ENCODE peak calls at places on chromosomes 16 and 17, in six cellular contexts. One of them, this sample, is unnamed. For H3K27me3, the result is how much of the 10 kb centered on the place peaks cover.

GRCh38 chr17:77349976-77350830 is 209.4 kb downstream of the SEC14L1 start:
- DNase-seq in HepG2: no peak
- DNase-seq in K562: no peak
- DNase-seq in GM12878: no peak
- DNase-seq in H1: no peak
- DNase-seq in SK-N-SH: no peak
- DNase-seq in this sample: no peak

GRCh38 chr17:66348605-66349165 is 46.3 kb downstream of the PRKCA start:
- DNase-seq in K562: peak
- DNase-seq in SK-N-SH: peak
- DNase-seq in GM12878: no peak
- DNase-seq in H1: no peak
- DNase-seq in HepG2: peak
- DNase-seq in this sample: peak

GRCh38 chr16:81590714-81591537 is 146.3 kb downstream of the CMIP start:
- DNase-seq in SK-N-SH: no peak
- DNase-seq in H1: no peak
- DNase-seq in K562: no peak
- DNase-seq in HepG2: no peak
- DNase-seq in GM12878: no peak
- DNase-seq in this sample: no peak

GRCh38 chr16:57815987-57816745 is 13.9 kb upstream of the KIFC3 start:
- DNase-seq in H1: no peak
- DNase-seq in K562: peak
- DNase-seq in SK-N-SH: peak
- DNase-seq in GM12878: no peak
- DNase-seq in HepG2: no peak
- DNase-seq in this sample: peak

GRCh38 chr17:45018514-45019176 is 32.8 kb downstream of the DCAKD start:
- DNase-seq in H1: no peak
- DNase-seq in K562: peak
- DNase-seq in HepG2: no peak
- DNase-seq in GM12878: no peak
- DNase-seq in SK-N-SH: peak
- DNase-seq in this sample: no peak

GRCh38 chr17:74759243-74759801 is 10.9 kb downstream of the NHERF1 start:
- DNase-seq in GM12878: no peak
- DNase-seq in K562: no peak
- DNase-seq in HepG2: no peak
- DNase-seq in SK-N-SH: peak
- DNase-seq in H1: no peak
- DNase-seq in this sample: peak

GRCh38 chr16:89257757-89258465 is 40.4 kb downstream of the ZNF778 start:
- DNase-seq in H1: no peak
- DNase-seq in K562: no peak
- DNase-seq in SK-N-SH: peak
- DNase-seq in HepG2: no peak
- DNase-seq in GM12878: no peak
- DNase-seq in this sample: no peak

GRCh38 chr16:80526418-80527061 is 14.3 kb upstream of the DYNLRB2 start:
- DNase-seq in HepG2: peak
- DNase-seq in K562: peak
- DNase-seq in SK-N-SH: peak
- DNase-seq in GM12878: no peak
- DNase-seq in H1: no peak
- DNase-seq in this sample: peak

GRCh38 chr17:2239882-2240430 is 63.6 kb downstream of the SMG6 start:
- DNase-seq in HepG2: no peak
- DNase-seq in H1: no peak
- DNase-seq in SK-N-SH: no peak
- DNase-seq in K562: no peak
- DNase-seq in GM12878: peak
- DNase-seq in this sample: no peak

GRCh38 chr17:58527949-58528348 is 13.5 kb upstream of the MTMR4 start:
- DNase-seq in SK-N-SH: no peak
- DNase-seq in HepG2: no peak
- DNase-seq in GM12878: no peak
- DNase-seq in K562: no peak
- DNase-seq in H1: no peak
- DNase-seq in this sample: no peak

GRCh38 chr16:75234856-75235696 is 16.3 kb downstream of the CTRB1 start:
- DNase-seq in GM12878: no peak
- DNase-seq in SK-N-SH: no peak
- DNase-seq in K562: no peak
- DNase-seq in HepG2: no peak
- DNase-seq in H1: no peak
- DNase-seq in this sample: no peak

GRCh38 chr17:10192963-10193362 is 5.4 kb downstream of the GAS7 start:
- DNase-seq in K562: no peak
- DNase-seq in GM12878: no peak
- DNase-seq in SK-N-SH: no peak
- DNase-seq in H1: no peak
- DNase-seq in HepG2: no peak
- DNase-seq in this sample: no peak

GRCh38 chr17:65530985-65531507 is 30.4 kb downstream of the AXIN2 start:
- DNase-seq in GM12878: no peak
- DNase-seq in SK-N-SH: peak
- DNase-seq in K562: no peak
- DNase-seq in HepG2: no peak
- DNase-seq in H1: no peak
- DNase-seq in this sample: no peak

GRCh38 chr17:81295678-81296381 is 723 bp upstream of the SLC38A10 start:
- DNase-seq in H1: peak
- DNase-seq in HepG2: peak
- DNase-seq in GM12878: no peak
- DNase-seq in K562: no peak
- DNase-seq in SK-N-SH: peak
- DNase-seq in this sample: peak

GRCh38 chr16:81003610-81004460 is 2.9 kb downstream of the CMC2 start:
- DNase-seq in H1: no peak
- DNase-seq in HepG2: no peak
- DNase-seq in SK-N-SH: no peak
- DNase-seq in GM12878: no peak
- DNase-seq in K562: no peak
- DNase-seq in this sample: no peak

GRCh38 chr16:11722468-11722808 is 20.2 kb downstream of the TXNDC11 start:
- DNase-seq in SK-N-SH: no peak
- DNase-seq in GM12878: no peak
- DNase-seq in K562: no peak
- DNase-seq in HepG2: no peak
- DNase-seq in H1: no peak
- DNase-seq in this sample: no peak

GRCh38 chr16:66880288-66881013 is at the start of gene PDP2:
- DNase-seq in GM12878: peak
- DNase-seq in K562: peak
- DNase-seq in HepG2: peak
- DNase-seq in SK-N-SH: peak
- DNase-seq in H1: peak
- DNase-seq in this sample: peak
- TF ChIP-seq GABPA in GM12878: no peak
- TF ChIP-seq GABPA in K562: peak
- TF ChIP-seq GABPA in HepG2: peak
- TF ChIP-seq GABPA in SK-N-SH: no peak
- TF ChIP-seq GABPA in H1: no peak
- TF ChIP-seq GABPA in this sample: no peak

GRCh38 chr16:86556576-86556975 is 1.5 kb upstream of the MTHFSD start:
- DNase-seq in K562: no peak
- DNase-seq in SK-N-SH: no peak
- DNase-seq in H1: no peak
- DNase-seq in GM12878: no peak
- DNase-seq in HepG2: no peak
- DNase-seq in this sample: no peak

GRCh38 chr16:86555763-86556130 is 712 bp upstream of the MTHFSD start:
- DNase-seq in HepG2: no peak
- DNase-seq in H1: no peak
- DNase-seq in SK-N-SH: no peak
- DNase-seq in K562: no peak
- DNase-seq in GM12878: no peak
- DNase-seq in this sample: no peak

GRCh38 chr16:86559802-86560305 is 4.8 kb upstream of the MTHFSD start:
- DNase-seq in SK-N-SH: no peak
- DNase-seq in HepG2: no peak
- DNase-seq in GM12878: no peak
- DNase-seq in H1: no peak
- DNase-seq in K562: no peak
- DNase-seq in this sample: no peak

GRCh38 chr16:86558355-86559193 is 3.5 kb upstream of the MTHFSD start:
- DNase-seq in GM12878: no peak
- DNase-seq in H1: no peak
- DNase-seq in K562: no peak
- DNase-seq in SK-N-SH: no peak
- DNase-seq in HepG2: no peak
- DNase-seq in this sample: no peak

DNA sequence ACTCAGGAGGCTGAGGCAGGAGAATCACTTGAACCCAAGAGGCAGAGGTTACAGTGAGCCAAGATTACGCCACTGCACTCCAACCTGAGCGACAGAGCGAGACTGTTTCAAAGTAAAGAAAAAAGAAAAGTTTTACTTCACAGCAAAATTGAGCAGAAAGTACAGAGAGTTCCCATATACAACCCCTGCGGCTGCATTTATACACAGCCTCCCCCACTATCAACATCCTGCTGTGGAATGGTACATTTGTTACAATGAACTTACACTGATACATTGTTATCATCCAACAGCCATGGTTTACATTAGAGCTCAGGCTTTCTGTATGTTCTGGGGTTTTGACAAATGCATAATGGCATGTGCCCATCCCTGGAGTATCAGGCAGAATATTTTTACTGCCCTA is 2.6 kb upstream of the MTHFSD start:
- DNase-seq in SK-N-SH: no peak
- DNase-seq in K562: no peak
- DNase-seq in GM12878: no peak
- DNase-seq in HepG2: no peak
- DNase-seq in H1: no peak
- DNase-seq in this sample: no peak
- H3K27me3 ChIP-seq in SK-N-SH: under half
- H3K27me3 ChIP-seq in K562: under half
- H3K27me3 ChIP-seq in GM12878: under half
- H3K27me3 ChIP-seq in HepG2: under half
- H3K27me3 ChIP-seq in H1: under half
- H3K27me3 ChIP-seq in this sample: under half

GRCh38 chr16:23682181-23682580 is 3.5 kb downstream of the PLK1 start:
- DNase-seq in K562: no peak
- DNase-seq in HepG2: no peak
- DNase-seq in SK-N-SH: no peak
- DNase-seq in GM12878: no peak
- DNase-seq in H1: no peak
- DNase-seq in this sample: peak

GRCh38 chr16:23676924-23677480 is 1.7 kb upstream of the PLK1 start:
- DNase-seq in HepG2: no peak
- DNase-seq in SK-N-SH: no peak
- DNase-seq in GM12878: no peak
- DNase-seq in H1: no peak
- DNase-seq in K562: no peak
- DNase-seq in this sample: no peak

GRCh38 chr16:23678430-23679273 is at the start of gene PLK1:
- DNase-seq in SK-N-SH: peak
- DNase-seq in HepG2: peak
- DNase-seq in H1: peak
- DNase-seq in GM12878: peak
- DNase-seq in K562: peak
- DNase-seq in this sample: peak

GRCh38 chr16:23679986-23680336 is 1.3 kb downstream of the PLK1 start:
- DNase-seq in GM12878: no peak
- DNase-seq in SK-N-SH: no peak
- DNase-seq in K562: no peak
- DNase-seq in H1: no peak
- DNase-seq in HepG2: no peak
- DNase-seq in this sample: no peak

DNA sequence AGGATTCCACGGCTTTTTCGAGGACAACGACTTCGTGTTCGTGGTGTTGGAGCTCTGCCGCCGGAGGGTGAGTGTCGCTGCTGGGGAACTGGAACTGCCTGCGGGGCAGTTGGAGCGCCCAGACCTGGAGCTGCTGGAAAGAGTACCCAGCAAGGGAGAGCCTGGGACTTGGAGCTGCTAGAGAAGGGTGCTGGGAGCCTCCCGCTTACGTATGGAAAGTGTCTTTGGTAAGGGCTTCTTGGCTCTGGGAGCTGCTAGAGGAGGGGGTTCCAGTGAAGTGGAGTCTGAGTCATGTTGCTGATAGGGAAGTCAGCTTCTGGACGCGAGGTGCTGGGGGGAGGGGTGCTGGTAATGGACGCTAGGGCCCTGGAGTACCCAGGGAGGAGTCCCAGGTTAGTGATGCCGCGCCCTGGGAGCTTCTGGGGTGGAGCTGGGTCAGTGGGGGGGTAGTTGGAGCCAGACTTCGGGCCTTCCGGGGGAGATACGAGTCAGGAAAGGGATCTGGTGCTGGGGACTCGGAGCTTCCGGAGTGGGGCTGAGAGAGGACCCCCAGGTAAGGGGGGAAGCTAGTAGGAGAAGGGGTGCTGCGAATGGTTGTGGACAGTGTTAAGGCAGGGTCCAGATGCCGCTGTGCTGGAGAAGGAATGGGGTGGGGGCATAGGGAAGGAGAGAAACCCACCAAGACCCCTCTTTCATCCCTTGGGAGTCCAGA is 741 bp downstream of the PLK1 start:
- DNase-seq in K562: peak
- DNase-seq in GM12878: no peak
- DNase-seq in HepG2: peak
- DNase-seq in H1: no peak
- DNase-seq in SK-N-SH: peak
- DNase-seq in this sample: peak
- TF ChIP-seq GABPA in K562: no peak
- TF ChIP-seq GABPA in GM12878: no peak
- TF ChIP-seq GABPA in HepG2: no peak
- TF ChIP-seq GABPA in H1: no peak
- TF ChIP-seq GABPA in SK-N-SH: no peak
- TF ChIP-seq GABPA in this sample: no peak

DNA sequence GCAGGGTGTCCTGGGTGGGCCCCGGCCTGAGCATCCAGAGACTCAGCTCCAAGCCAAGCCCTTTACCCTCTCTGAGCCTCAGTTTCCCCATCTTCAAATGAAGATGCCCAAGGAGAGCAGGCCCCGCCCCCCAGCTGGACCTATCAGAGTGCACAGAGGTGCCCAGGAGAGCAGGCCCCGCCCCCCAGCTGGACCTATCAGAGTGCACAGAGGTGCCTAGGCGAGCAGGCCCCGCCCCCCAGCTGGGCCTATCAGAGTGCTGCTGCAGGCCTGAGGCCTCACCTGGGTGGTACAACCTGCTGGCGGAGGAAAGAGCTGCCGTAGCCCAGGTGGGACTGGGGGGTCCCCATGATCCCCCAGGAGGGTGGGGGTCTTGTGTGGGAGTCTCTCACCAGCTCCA is 3.4 kb upstream of the SSTR5 start:
- DNase-seq in GM12878: no peak
- DNase-seq in K562: peak
- DNase-seq in HepG2: no peak
- DNase-seq in SK-N-SH: no peak
- DNase-seq in H1: no peak
- DNase-seq in this sample: no peak
- H3K27me3 ChIP-seq in GM12878: under half
- H3K27me3 ChIP-seq in K562: under half
- H3K27me3 ChIP-seq in HepG2: under half
- H3K27me3 ChIP-seq in SK-N-SH: half or more
- H3K27me3 ChIP-seq in H1: under half
- H3K27me3 ChIP-seq in this sample: under half

This sample was measured in HL-60.